ENCODE peak calls at places on chromosomes 13 and 19, in seven cellular contexts. L, E, Z, X, M, W and N are unnamed samples.

GRCh38 chr13:41905600-41906254 is 55.2 kb downstream of the VWA8 start:
- DNase-seq in L (no peak), E (no peak), Z (no peak), X (no peak), M (peak; percentile 33), W (peak; percentile 28), N (peak; percentile 15)

GRCh38 chr13:32811297-32811800 is 204.9 kb upstream of the KL start:
- DNase-seq in L (no peak), E (peak; percentile 32), Z (peak; percentile 62), X (no peak), M (no peak), W (no peak), N (peak; percentile 33)

GRCh38 chr19:33458807-33459206 is 62.8 kb downstream of the PEPD start:
- DNase-seq in L (no peak), E (no peak), Z (no peak), X (no peak), M (no peak), W (no peak), N (no peak)

GRCh38 chr19:33868076-33868735 is 71.5 kb downstream of the KCTD15 start:
- DNase-seq in L (no peak), E (no peak), Z (no peak), X (no peak), M (peak; percentile 75), W (no peak), N (no peak)

GRCh38 chr19:6481541-6482342 is at the start of gene DENND1C:
- DNase-seq in L (no peak), E (peak; percentile 72), Z (peak; percentile 45), X (peak; percentile 76), M (peak; percentile 71), W (peak; percentile 47), N (no peak)

GRCh38 chr19:55704494-55705245 is 29.6 kb downstream of the EPN1 start:
- DNase-seq in L (no peak), E (no peak), Z (no peak), X (no peak), M (no peak), W (no peak), N (no peak)

GRCh38 chr13:110669036-110669435 is 36.9 kb downstream of the CARS2 start:
- DNase-seq in L (no peak), E (no peak), Z (no peak), X (no peak), M (no peak), W (no peak), N (no peak)

GRCh38 chr13:26184791-26185250 is 37.3 kb downstream of the RNF6 start:
- DNase-seq in L (no peak), E (peak; percentile 26), Z (peak; percentile 12), X (peak; percentile 45), M (peak; percentile 70), W (peak; percentile 72), N (peak; percentile 30)

GRCh38 chr19:40519352-40520322 is 52.8 kb downstream of the SPTBN4 start:
- DNase-seq in L (no peak), E (no peak), Z (no peak), X (no peak), M (no peak), W (no peak), N (no peak)

GRCh38 chr13:77056382-77056781 is 29.4 kb upstream of the FBXL3 start:
- DNase-seq in L (no peak), E (no peak), Z (no peak), X (no peak), M (no peak), W (no peak), N (no peak)

GRCh38 chr19:7515471-7516226 is at the start of gene ZNF358:
- DNase-seq in L (no peak), E (peak; percentile 83), Z (no peak), X (peak; percentile 91), M (peak; percentile 98), W (peak; percentile 31), N (peak; percentile 92)

GRCh38 chr13:94256671-94257070 is 222.8 kb downstream of the DCT start:
- DNase-seq in L (no peak), E (no peak), Z (no peak), X (no peak), M (no peak), W (no peak), N (no peak)

GRCh38 chr19:14561832-14562351 is 10.0 kb downstream of the NDUFB7 start:
- DNase-seq in L (no peak), E (no peak), Z (no peak), X (no peak), M (peak; percentile 14), W (no peak), N (no peak)

GRCh38 chr13:98484289-98485219 is 92.4 kb downstream of the STK24 start:
- DNase-seq in L (no peak), E (no peak), Z (no peak), X (peak; percentile 47), M (no peak), W (peak; percentile 91), N (no peak)

GRCh38 chr13:25738342-25738771 is 313.5 kb downstream of the SHISA2 start:
- DNase-seq in L (no peak), E (no peak), Z (no peak), X (no peak), M (peak; percentile 34), W (no peak), N (no peak)

GRCh38 chr13:22009937-22010336 is 339.1 kb downstream of the FGF9 start:
- DNase-seq in L (no peak), E (no peak), Z (no peak), X (no peak), M (no peak), W (no peak), N (no peak)

GRCh38 chr13:51770160-51770559 is 33.8 kb downstream of the DHRS12 start:
- DNase-seq in L (no peak), E (no peak), Z (no peak), X (no peak), M (no peak), W (peak; percentile 15), N (no peak)

GRCh38 chr19:8320564-8321066 is 560 bp downstream of the NDUFA7 start:
- DNase-seq in L (no peak), E (no peak), Z (no peak), X (no peak), M (no peak), W (peak; percentile 25), N (no peak)

GRCh38 chr19:32406161-32407003 is 812 bp downstream of the DPY19L3 start:
- DNase-seq in L (no peak), E (no peak), Z (no peak), X (no peak), M (peak; percentile 18), W (no peak), N (no peak)

GRCh38 chr13:111956261-111957151 is 110.4 kb upstream of the SOX1 start:
- DNase-seq in L (no peak), E (no peak), Z (no peak), X (no peak), M (no peak), W (no peak), N (no peak)

GRCh38 chr13:90375851-90376250 is 971.6 kb upstream of the MIR17HG start:
- DNase-seq in L (no peak), E (no peak), Z (no peak), X (no peak), M (no peak), W (no peak), N (no peak)

DNA sequence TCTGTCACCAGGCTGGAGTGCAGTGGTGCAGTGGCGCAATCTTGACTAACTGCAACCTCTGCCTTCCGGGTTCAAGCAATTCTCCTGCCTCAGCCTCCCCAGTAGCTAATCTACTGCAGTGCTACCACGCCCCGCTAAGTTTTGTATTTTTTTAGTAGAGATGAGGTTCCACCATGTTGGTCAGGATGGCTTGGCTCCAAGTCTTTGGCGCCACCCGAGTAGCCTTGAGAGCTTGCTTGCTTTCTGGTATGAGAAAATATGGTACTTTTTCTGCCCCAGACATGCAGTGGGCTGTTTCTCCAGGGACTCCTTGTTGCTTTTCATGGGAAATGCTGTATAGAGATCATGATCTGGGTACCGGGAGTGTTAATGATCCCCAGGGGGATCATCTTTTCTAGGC is 34.5 kb upstream of the GTF3A start:
- DNase-seq in L (no peak), E (no peak), Z (no peak), X (no peak), M (no peak), W (no peak), N (no peak)
- TF ChIP-seq POLR2AphosphoS5 in L (no peak), E (no peak), Z (no peak), X (no peak), M (no peak), W (no peak), N (no peak)

DNA sequence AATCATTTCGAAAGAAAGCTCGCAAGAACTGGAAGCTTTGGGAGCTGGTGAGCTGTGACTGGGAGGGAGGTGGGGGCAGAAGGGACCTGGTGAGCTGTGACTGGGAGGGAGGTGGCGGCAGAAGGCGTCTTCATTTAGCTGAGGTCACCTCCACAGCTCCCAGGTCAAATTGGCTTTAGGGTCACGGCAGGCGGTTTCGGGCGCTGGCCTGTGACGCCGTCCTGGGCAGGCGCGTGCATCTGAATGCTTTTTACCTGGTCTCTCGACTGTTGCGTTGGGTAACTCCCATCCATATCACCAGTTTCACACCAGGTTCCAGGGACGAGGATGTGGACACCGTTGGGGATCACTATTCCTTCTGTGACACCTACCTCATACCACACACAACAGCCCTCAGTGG is 29.2 kb downstream of the C2CD4C start:
- DNase-seq in L (no peak), E (no peak), Z (no peak), X (no peak), M (no peak), W (no peak), N (no peak)
- TF ChIP-seq TAF1 in L (no peak), E (no peak), Z (no peak), X (no peak), M (no peak), W (no peak), N (no peak)

DNA sequence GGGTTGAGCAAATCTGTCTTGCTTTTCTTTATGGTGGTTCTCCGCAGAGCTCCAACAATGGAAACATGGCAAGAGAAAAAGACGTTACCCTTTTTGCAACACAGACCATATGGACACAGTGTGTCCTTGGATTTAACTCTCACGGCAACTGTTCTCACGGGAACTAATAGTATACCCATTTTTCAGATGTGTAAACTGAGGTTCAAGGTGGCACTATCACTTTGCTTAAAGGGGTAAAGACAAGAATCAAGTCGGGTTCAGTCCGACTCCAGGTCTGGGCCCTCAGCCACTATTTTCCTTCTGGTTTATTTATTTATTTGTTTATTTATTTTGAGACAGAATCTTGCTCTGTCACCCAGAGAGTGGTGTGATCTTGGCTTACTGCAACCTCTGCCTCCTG is 176.0 kb downstream of the CACNA1A start:
- DNase-seq in L (no peak), E (no peak), Z (no peak), X (no peak), M (no peak), W (no peak), N (no peak)
- TF ChIP-seq POLR2AphosphoS5 in L (no peak), E (no peak), Z (no peak), X (no peak), M (no peak), W (no peak), N (no peak)

GRCh38 chr19:49925486-49925885 is 3.5 kb upstream of the ATF5 start:
- DNase-seq in L (no peak), E (no peak), Z (no peak), X (peak; percentile 1), M (no peak), W (no peak), N (no peak)

GRCh38 chr19:49929121-49929610 is at the start of the genes ATF5 and NUP62:
- DNase-seq in L (peak; percentile 70), E (peak; percentile 93), Z (peak; percentile 46), X (peak; percentile 97), M (peak; percentile 98), W (peak; percentile 80), N (peak; percentile 97)

GRCh38 chr19:49927526-49928264 is 1.3 kb upstream of the ATF5 start:
- DNase-seq in L (no peak), E (no peak), Z (no peak), X (peak; percentile 5), M (no peak), W (no peak), N (no peak)

GRCh38 chr19:49924004-49924880 is 4.8 kb upstream of the ATF5 start:
- DNase-seq in L (no peak), E (no peak), Z (peak; percentile 56), X (peak; percentile 11), M (no peak), W (no peak), N (no peak)

GRCh38 chr19:49926520-49926919 is 2.5 kb upstream of the ATF5 start:
- DNase-seq in L (no peak), E (no peak), Z (no peak), X (peak; percentile 3), M (no peak), W (no peak), N (no peak)
- TF ChIP-seq TAF1 in L (no peak), E (no peak), Z (no peak), X (no peak), M (no peak), W (no peak), N (no peak)